ENCODE peak calls at places on chromosomes 7 and 10, in six cellular contexts. J, R, V, A, O and E are unnamed samples. For H3K27me3 and H3K4me1, the result is how much of the 10 kb centered on the place peaks cover.

GRCh38 chr10:42645103-42645502 is 6.7 kb upstream of the ZNF33B start:
- DNase-seq in J (no peak), R (no peak), V (no peak), A (no peak), O (no peak), E (no peak)

GRCh38 chr7:105602325-105603305 is 21.3 kb upstream of the EFCAB10 start:
- DNase-seq in J (no peak), R (no peak), V (no peak), A (peak), O (no peak), E (no peak)

GRCh38 chr10:111098679-111099437 is 22.0 kb downstream of the ADRA2A start:
- DNase-seq in J (no peak), R (no peak), V (no peak), A (no peak), O (no peak), E (peak)

GRCh38 chr7:27165655-27166474 is 528 bp upstream of the HOXA9 start:
- DNase-seq in J (no peak), R (no peak), V (no peak), A (no peak), O (no peak), E (no peak)

GRCh38 chr10:80197972-80198591 is 7.3 kb downstream of the ANXA11 start:
- DNase-seq in J (no peak), R (no peak), V (no peak), A (no peak), O (no peak), E (no peak)

GRCh38 chr7:28669329-28669728 is 257.0 kb downstream of the CREB5 start:
- DNase-seq in J (no peak), R (no peak), V (no peak), A (no peak), O (no peak), E (no peak)

GRCh38 chr7:131109011-131109756 is 218.5 kb upstream of the MKLN1 start:
- DNase-seq in J (no peak), R (no peak), V (no peak), A (peak), O (no peak), E (peak)

GRCh38 chr10:82932426-82932825 is 1057.4 kb downstream of the NRG3 start:
- DNase-seq in J (no peak), R (no peak), V (no peak), A (no peak), O (no peak), E (no peak)

GRCh38 chr7:149824748-149825566 is 13.2 kb upstream of the ZNF862 start:
- DNase-seq in J (no peak), R (no peak), V (no peak), A (no peak), O (no peak), E (no peak)

GRCh38 chr10:34916368-34916767 is 101.3 kb upstream of the PARD3 start:
- DNase-seq in J (no peak), R (no peak), V (no peak), A (peak), O (no peak), E (no peak)

GRCh38 chr7:70698219-70698832 is 433.6 kb upstream of the GALNT17 start:
- DNase-seq in J (peak), R (no peak), V (no peak), A (peak), O (no peak), E (peak)

GRCh38 chr7:112286294-112287086 is 80.0 kb downstream of the ZNF277 start:
- DNase-seq in J (no peak), R (no peak), V (no peak), A (no peak), O (no peak), E (no peak)

GRCh38 chr10:19479854-19480253 is 336.4 kb upstream of the PLXDC2 start:
- DNase-seq in J (no peak), R (no peak), V (no peak), A (no peak), O (no peak), E (no peak)

GRCh38 chr10:77637986-77638765 is 568 bp upstream of the KCNMA1 start:
- DNase-seq in J (no peak), R (no peak), V (no peak), A (peak), O (no peak), E (peak)

GRCh38 chr10:22823109-22823508 is 104.7 kb upstream of the ARMC3 start:
- DNase-seq in J (no peak), R (no peak), V (no peak), A (peak), O (no peak), E (no peak)

GRCh38 chr10:78250313-78251040 is 216.8 kb downstream of the RPS24 start:
- DNase-seq in J (no peak), R (no peak), V (no peak), A (no peak), O (no peak), E (no peak)

GRCh38 chr7:106022193-106022821 is 59.2 kb downstream of the CDHR3 start:
- DNase-seq in J (peak), R (no peak), V (no peak), A (no peak), O (peak), E (peak)

GRCh38 chr7:292826-293225 is 2.9 kb downstream of the FOXL3 start:
- DNase-seq in J (no peak), R (peak), V (no peak), A (no peak), O (no peak), E (no peak)

GRCh38 chr10:101961591-101962498 is 94.1 kb downstream of the ARMH3 start:
- DNase-seq in J (no peak), R (no peak), V (no peak), A (peak), O (no peak), E (no peak)

GRCh38 chr10:110780704-110781103 is 91.0 kb upstream of the PDCD4 start:
- DNase-seq in J (no peak), R (no peak), V (no peak), A (no peak), O (no peak), E (no peak)

GRCh38 chr10:132743925-132744490 is 41.9 kb downstream of the NKX6-2 start:
- DNase-seq in J (no peak), R (no peak), V (no peak), A (peak), O (no peak), E (no peak)

GRCh38 chr10:97454330-97455036 is 8.5 kb downstream of the ZDHHC16 start:
- DNase-seq in J (no peak), R (no peak), V (no peak), A (peak), O (no peak), E (no peak)

GRCh38 chr7:128053023-128053422 is 21.8 kb upstream of the LRRC4 start:
- DNase-seq in J (no peak), R (no peak), V (no peak), A (peak), O (no peak), E (peak)

GRCh38 chr7:143252002-143252401 is 11.2 kb upstream of the GSTK1 start:
- DNase-seq in J (peak), R (no peak), V (no peak), A (no peak), O (no peak), E (no peak)

GRCh38 chr7:130292682-130293257 is at the start of gene CPA4:
- DNase-seq in J (no peak), R (no peak), V (no peak), A (peak), O (no peak), E (no peak)

GRCh38 chr7:92854501-92855238 is 18.3 kb upstream of the CDK6 start:
- DNase-seq in J (no peak), R (no peak), V (no peak), A (no peak), O (no peak), E (no peak)

GRCh38 chr7:108253275-108254044 is 123.3 kb upstream of the LAMB4 start:
- DNase-seq in J (no peak), R (no peak), V (no peak), A (no peak), O (no peak), E (no peak)

GRCh38 chr10:96488161-96488935 is 25.4 kb downstream of the TLL2 start:
- DNase-seq in J (no peak), R (no peak), V (no peak), A (peak), O (no peak), E (no peak)

GRCh38 chr10:92483539-92483938 is 90.4 kb downstream of the IDE start:
- DNase-seq in J (no peak), R (no peak), V (no peak), A (no peak), O (no peak), E (no peak)

GRCh38 chr7:129635300-129636029 is 23.9 kb downstream of the NRF1 start:
- DNase-seq in J (peak), R (peak), V (no peak), A (peak), O (no peak), E (peak)

GRCh38 chr10:61477469-61477868 is 24.3 kb upstream of the TMEM26 start:
- DNase-seq in J (no peak), R (no peak), V (no peak), A (no peak), O (no peak), E (no peak)

GRCh38 chr10:16909271-16909767 is 92.1 kb upstream of the RSU1 start:
- DNase-seq in J (no peak), R (no peak), V (no peak), A (peak), O (no peak), E (no peak)

GRCh38 chr10:14751576-14752330 is 22.9 kb downstream of the FAM107B start:
- DNase-seq in J (no peak), R (no peak), V (no peak), A (peak), O (no peak), E (peak)

GRCh38 chr10:45372251-45372951 is 1.6 kb upstream of the ALOX5 start:
- DNase-seq in J (no peak), R (no peak), V (no peak), A (no peak), O (no peak), E (peak)
- H3K27me3 ChIP-seq in J (under half), R (under half), V (under half), A (under half), O (under half), E (under half)

DNA sequence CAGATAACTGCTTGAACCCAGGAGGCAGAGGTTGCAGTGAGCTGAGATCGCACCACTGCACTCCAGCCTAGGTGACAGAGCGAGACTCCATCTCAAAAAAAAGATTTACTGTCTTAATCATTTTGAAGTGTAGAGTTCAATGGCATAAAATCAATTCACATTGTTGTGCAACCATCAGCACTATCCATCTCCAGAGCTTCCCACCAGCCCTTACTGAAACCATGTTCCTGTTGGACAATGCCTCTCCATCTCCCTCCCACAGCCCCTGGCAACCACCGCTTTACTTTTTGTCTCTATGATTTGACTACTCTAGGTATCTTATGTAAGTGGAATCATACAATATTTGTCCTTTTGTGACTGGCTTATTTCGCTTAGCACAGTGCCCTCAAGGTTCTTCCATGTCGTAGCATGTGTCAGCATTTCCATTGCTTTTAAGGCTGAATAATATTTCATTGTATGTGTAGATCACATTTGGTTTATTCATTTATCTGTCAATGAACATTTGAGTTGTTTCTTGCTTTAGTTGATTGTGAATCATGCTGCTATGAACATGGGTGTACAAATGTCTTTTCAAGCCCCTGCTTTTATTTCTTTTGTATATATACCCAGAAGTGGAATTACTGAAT is 33.1 kb downstream of the NACAD start:
- DNase-seq in J (no peak), R (no peak), V (no peak), A (no peak), O (no peak), E (no peak)
- H3K4me1 ChIP-seq in J (half or more), R (under half), V (under half), A (under half), O (under half), E (under half)

GRCh38 chr7:1571261-1571650 is 1.4 kb upstream of the PSMG3 start:
- DNase-seq in J (no peak), R (no peak), V (no peak), A (peak), O (no peak), E (peak)
- H3K4me3 ChIP-seq in J (peak), R (peak), V (peak), A (peak), O (no peak), E (peak)

GRCh38 chr10:123117644-123118409 is 17.9 kb upstream of the HMX3 start:
- DNase-seq in J (no peak), R (no peak), V (no peak), A (no peak), O (no peak), E (no peak)
- H3K27me3 ChIP-seq in J (under half), R (under half), V (under half), A (under half), O (under half), E (under half)

DNA sequence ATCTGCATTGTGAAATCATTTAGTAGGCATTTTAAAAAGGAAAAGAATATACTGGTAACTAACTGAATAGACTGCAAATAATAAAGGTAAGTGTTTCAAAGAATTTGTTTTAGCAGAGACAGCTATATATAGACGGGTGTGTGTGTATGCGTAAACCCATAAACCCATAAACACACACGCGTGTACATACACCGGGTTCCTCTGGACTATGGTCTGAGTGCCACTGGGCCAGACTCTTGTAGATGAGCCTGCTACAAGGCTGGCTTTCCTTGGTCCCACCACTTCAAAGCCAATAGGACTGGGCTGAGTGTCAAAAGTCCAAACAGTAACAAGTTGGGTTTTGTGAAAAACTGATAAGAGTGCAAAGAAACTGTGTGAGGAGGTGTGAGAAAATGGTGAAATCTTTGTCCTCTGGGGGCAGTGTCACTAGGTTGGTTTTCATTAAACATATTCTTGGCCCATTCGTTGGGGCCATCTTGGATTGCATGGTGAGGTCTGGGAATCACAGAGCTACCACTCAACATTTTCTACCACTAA is 39.8 kb downstream of the GNA12 start:
- DNase-seq in J (no peak), R (no peak), V (no peak), A (no peak), O (no peak), E (no peak)
- H3K4me1 ChIP-seq in J (under half), R (under half), V (under half), A (under half), O (under half), E (under half)

DNA sequence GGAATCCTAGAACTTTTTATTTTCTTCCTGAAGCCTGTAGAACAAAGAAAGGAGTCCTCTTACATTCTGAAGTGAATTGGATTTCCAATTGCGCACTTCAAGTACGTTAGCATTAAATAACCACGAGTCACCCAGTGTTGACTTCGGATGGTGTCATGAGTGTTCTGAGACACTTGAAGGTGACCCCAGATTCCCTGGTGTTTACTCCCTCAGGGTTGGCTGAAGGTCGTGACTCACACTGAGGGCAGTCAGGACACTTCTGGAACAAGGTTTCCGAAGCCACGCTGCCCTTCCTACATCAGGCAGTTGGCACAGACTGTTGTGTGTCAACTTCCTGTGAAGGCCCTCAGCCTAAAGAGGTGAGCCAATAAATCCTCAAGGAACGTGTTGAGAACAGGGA is 186.6 kb upstream of the CELF2 start:
- DNase-seq in J (no peak), R (no peak), V (no peak), A (peak), O (no peak), E (no peak)
- H3K4me3 ChIP-seq in J (no peak), R (no peak), V (no peak), A (no peak), O (no peak), E (no peak)

GRCh38 chr7:37944737-37945054 is 24.3 kb downstream of the EPDR1 start:
- DNase-seq in J (no peak), R (no peak), V (no peak), A (no peak), O (no peak), E (no peak)
- H3K27me3 ChIP-seq in J (under half), R (under half), V (under half), A (under half), O (under half), E (under half)